ENCODE peak calls at places on chromosomes 3 and 15, in ten cellular contexts. J is HCT116, H is sigmoid colon, S is adrenal gland, M is testis, P is IMR-90, G is breast epithelium, D is HepG2, K is upper lobe of left lung, Q is ovary. A is an unnamed sample.
A peak's percentile ranks its signal among the peaks of the same experiment; 100 is the strongest.

GRCh38 chr3:122952509-122952908 is 75.1 kb downstream of the SEMA5B start:
- DNase-seq in Q (no peak), S (no peak), J (no peak), M (no peak), H (no peak), G (no peak), D (no peak), P (no peak), K (peak; percentile 34), A (no peak)

GRCh38 chr15:45167631-45168205 is 20.0 kb downstream of the SHF start:
- DNase-seq in S (no peak), Q (no peak), M (no peak), K (no peak), G (no peak), J (no peak), P (no peak), H (no peak), D (no peak), A (no peak)

GRCh38 chr3:38039101-38039898 is at the start of gene DLEC1:
- DNase-seq in D (no peak), M (peak; percentile 90), G (peak; percentile 65), H (peak; percentile 83), S (peak; percentile 49), Q (peak; percentile 64), P (peak; percentile 46), J (no peak), K (peak; percentile 88), A (peak; percentile 52)

GRCh38 chr3:141074529-141074928 is 23.4 kb downstream of the SPSB4 start:
- DNase-seq in M (no peak), H (peak; percentile 36), Q (no peak), J (no peak), G (no peak), D (no peak), P (no peak), K (no peak), S (no peak), A (no peak)

GRCh38 chr3:51400169-51400568 is 9.1 kb downstream of the RBM15B start:
- DNase-seq in M (no peak), G (no peak), H (no peak), K (no peak), D (no peak), P (no peak), J (no peak), S (no peak), Q (no peak), A (no peak)

GRCh38 chr15:41870689-41871081 is 23.2 kb downstream of the SPTBN5 start:
- DNase-seq in Q (no peak), S (peak; percentile 89), H (no peak), P (peak; percentile 93), D (no peak), M (no peak), G (no peak), J (no peak), K (no peak), A (no peak)

GRCh38 chr15:75200765-75201608 is 695 bp upstream of the C15orf39 start:
- DNase-seq in J (peak; percentile 44), S (no peak), P (no peak), D (peak; percentile 57), M (no peak), G (peak; percentile 76), H (peak; percentile 78), Q (peak; percentile 59), K (peak; percentile 86), A (peak; percentile 40)

GRCh38 chr15:51302480-51302879 is 35.9 kb downstream of the CYP19A1 start:
- DNase-seq in M (no peak), K (no peak), P (no peak), Q (no peak), D (no peak), H (no peak), S (no peak), J (no peak), G (no peak), A (no peak)

GRCh38 chr15:42285042-42285441 is 11.8 kb upstream of the TMEM87A start:
- DNase-seq in Q (no peak), K (peak; percentile 25), J (no peak), S (no peak), P (no peak), M (no peak), D (no peak), G (no peak), H (no peak), A (no peak)

GRCh38 chr3:171783626-171784025 is 26.7 kb downstream of the PLD1 start:
- DNase-seq in P (no peak), J (no peak), D (no peak), Q (no peak), G (no peak), K (no peak), S (no peak), H (no peak), M (no peak), A (no peak)

GRCh38 chr15:45179221-45179985 is 8.4 kb downstream of the SHF start:
- DNase-seq in Q (no peak), M (no peak), H (no peak), G (no peak), D (peak; percentile 48), P (no peak), J (peak; percentile 60), K (peak; percentile 81), S (no peak), A (no peak)

GRCh38 chr3:196051336-196052076 is 30.4 kb downstream of the TFRC start:
- DNase-seq in J (no peak), Q (no peak), D (no peak), K (no peak), G (no peak), M (no peak), P (no peak), S (no peak), H (no peak), A (no peak)
- TF ChIP-seq POLR2A in J (no peak), Q (no peak), D (no peak), K (no peak), G (no peak), M (no peak), P (no peak), S (no peak), H (no peak), A (no peak)

DNA sequence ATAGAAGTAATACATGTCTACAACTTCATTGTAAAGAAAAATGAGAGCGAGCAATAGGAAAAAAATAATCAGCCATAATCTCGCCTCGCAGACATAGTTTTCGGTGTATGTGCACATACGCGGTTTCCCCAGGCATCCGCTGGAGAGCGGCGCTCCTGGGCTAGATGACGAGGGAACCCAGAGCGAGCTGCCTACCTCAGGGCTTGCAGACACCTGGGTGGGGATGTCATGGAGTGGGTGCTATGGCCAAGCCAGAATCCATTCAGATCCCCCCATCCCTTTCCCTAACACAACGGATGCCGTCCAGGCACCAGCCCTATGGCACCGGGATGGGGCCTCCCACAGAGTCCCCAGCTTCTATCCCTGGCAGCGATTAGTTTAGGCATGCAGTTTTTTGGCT is 4.5 kb upstream of the CFAP100 start:
- DNase-seq in J (no peak), G (no peak), K (no peak), H (peak; percentile 61), S (no peak), Q (no peak), P (no peak), D (no peak), M (no peak), A (no peak)
- H3K27me3 ChIP-seq in J (no peaks in the 10 kb centered on the region), G (no peaks in the 10 kb centered on the region), K (peaks cover 8% of the 10 kb centered on the region), H (peaks cover 8% of the 10 kb centered on the region), S (peaks cover 4% of the 10 kb centered on the region), Q (no peaks in the 10 kb centered on the region), P (peaks cover 34% of the 10 kb centered on the region), D (no peaks in the 10 kb centered on the region), M (no peaks in the 10 kb centered on the region), A (no peaks in the 10 kb centered on the region)

DNA sequence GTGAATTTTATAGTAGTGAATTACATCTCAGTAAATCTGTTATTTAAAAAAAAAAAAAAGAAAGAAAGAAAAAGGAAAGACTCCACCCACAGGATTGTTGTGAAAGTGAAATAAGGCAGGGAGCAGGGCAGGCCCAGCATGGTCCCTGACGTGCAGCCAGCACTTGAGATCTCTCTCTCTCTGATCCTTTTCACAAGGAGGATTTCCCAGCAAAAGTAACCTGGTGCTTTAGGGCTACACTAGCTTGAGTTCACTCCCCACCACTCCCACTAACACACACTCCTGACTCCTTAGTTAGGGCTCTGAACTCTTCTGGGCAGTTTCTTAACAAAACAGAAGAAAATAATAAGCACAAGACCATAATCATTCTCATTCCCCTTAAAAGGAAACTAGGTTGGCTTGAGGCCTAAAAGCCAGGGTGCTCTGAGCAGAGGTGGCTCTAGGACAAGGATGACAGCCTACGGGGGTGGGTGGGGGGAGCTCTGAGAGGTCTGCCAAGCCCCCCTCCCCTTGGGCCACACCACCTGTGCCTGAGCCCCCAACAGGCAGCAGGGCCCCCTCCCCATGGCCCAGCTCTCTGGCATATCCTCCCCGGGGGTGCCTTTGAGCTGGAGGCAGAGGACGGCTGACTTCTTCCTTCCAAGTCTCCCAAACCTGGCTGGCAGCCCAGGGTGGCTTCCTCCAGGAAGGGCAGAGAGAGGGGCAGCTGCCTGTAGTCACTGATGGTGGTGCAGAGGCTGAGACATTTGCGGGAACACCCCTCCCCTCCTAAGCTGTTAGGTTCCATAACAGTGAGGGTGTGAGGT is 831 bp downstream of the TMEM40 start:
- DNase-seq in P (peak; percentile 67), S (peak; percentile 57), H (peak; percentile 83), D (no peak), Q (peak; percentile 45), M (peak; percentile 66), K (peak; percentile 73), J (no peak), G (no peak), A (peak; percentile 47)
- H3K4me3 ChIP-seq in P (no peak overlapping the region), S (no peak overlapping the region), H (no peak overlapping the region), D (no peak overlapping the region), Q (no peak overlapping the region), M (no peak overlapping the region), K (no peak overlapping the region), J (peak overlapping the region; percentile 49), G (peak overlapping the region; percentile 38), A (no peak overlapping the region)

GRCh38 chr3:50249459-50249858 is 13.5 kb downstream of the GNAI2 start:
- DNase-seq in M (no peak), P (no peak), G (no peak), H (no peak), J (no peak), K (no peak), D (no peak), Q (no peak), S (no peak), A (no peak)

GRCh38 chr3:50245251-50245745 is 9.3 kb downstream of the GNAI2 start:
- DNase-seq in P (no peak), M (no peak), K (no peak), J (no peak), S (peak; percentile 50), D (no peak), H (no peak), G (no peak), Q (no peak), A (no peak)

GRCh38 chr3:50245831-50246516 is 10.0 kb downstream of the GNAI2 start:
- DNase-seq in G (peak; percentile 92), J (no peak), H (peak; percentile 95), M (peak; percentile 93), S (peak; percentile 90), P (peak; percentile 78), K (peak; percentile 93), D (no peak), Q (peak; percentile 92), A (peak; percentile 92)

GRCh38 chr3:50248387-50248786 is 12.4 kb downstream of the GNAI2 start:
- DNase-seq in H (no peak), Q (no peak), J (no peak), S (peak; percentile 68), K (peak; percentile 74), G (no peak), M (no peak), D (no peak), P (no peak), A (no peak)

DNA sequence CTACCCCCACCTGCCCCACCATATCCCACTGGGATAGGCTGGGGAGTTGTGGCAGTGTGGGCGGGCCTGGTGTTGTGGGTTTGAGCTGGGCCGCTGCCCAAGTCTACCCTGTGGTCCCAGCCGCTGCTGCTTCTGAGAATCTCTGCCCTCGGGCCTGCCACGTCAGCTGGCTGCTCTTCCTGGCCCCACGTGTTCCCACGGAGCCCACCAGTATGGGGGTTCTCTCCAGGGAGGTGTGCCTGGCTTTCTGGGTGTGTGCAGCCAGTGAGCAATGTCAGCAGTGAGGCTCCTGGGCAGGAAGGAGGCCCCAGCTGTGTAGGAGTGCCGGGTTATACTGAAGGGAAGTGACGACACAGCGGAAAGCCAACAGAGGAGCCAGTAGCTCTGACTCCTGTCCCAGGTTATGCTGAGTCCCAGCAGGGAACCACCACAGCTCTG is 10.5 kb downstream of the GNAI2 start:
- DNase-seq in S (peak; percentile 51), H (no peak), J (peak; percentile 81), M (no peak), Q (no peak), K (peak; percentile 60), P (peak; percentile 92), D (no peak), G (no peak), A (peak; percentile 72)
- TF ChIP-seq POLR2A in S (no peak), H (no peak), J (no peak), M (no peak), Q (no peak), K (no peak), P (no peak), D (no peak), G (no peak), A (no peak)